ENCODE peak calls at places on chromosomes 2 and 18, in four cellular contexts. I, G, F and D are unnamed samples.

GRCh38 chr2:75464348-75464946 is 96.3 kb downstream of the EVA1A start:
- DNase-seq in G (peak; percentile 22), F (peak; percentile 59), I (no peak), D (no peak)

GRCh38 chr2:98739020-98739419 is 8.1 kb upstream of the MGAT4A start:
- DNase-seq in G (no peak), F (no peak), I (no peak), D (no peak)

GRCh38 chr18:42839408-42839807 is 276.1 kb downstream of the RIT2 start:
- DNase-seq in G (no peak), F (no peak), I (no peak), D (no peak)

GRCh38 chr2:231928481-231928880 is 2.3 kb upstream of the NPPC start:
- DNase-seq in F (no peak), I (peak; percentile 51), G (no peak), D (no peak)

GRCh38 chr18:13112982-13113381 is 105.6 kb upstream of the LDLRAD4 start:
- DNase-seq in I (peak; percentile 91), F (peak; percentile 42), G (peak; percentile 30), D (no peak)

GRCh38 chr2:127526940-127527804 is 883 bp upstream of the IWS1 start:
- DNase-seq in G (no peak), F (no peak), I (peak; percentile 58), D (peak; percentile 62)

GRCh38 chr2:455046-455705 is 167.3 kb upstream of the ALKAL2 start:
- DNase-seq in I (no peak), F (no peak), G (no peak), D (no peak)

GRCh38 chr2:3023531-3023930 is 354.1 kb downstream of the EIPR1 start:
- DNase-seq in F (no peak), G (no peak), I (no peak), D (no peak)

GRCh38 chr2:143575340-143575739 is 446.1 kb downstream of the ARHGAP15 start:
- DNase-seq in F (no peak), G (no peak), I (peak; percentile 46), D (no peak)

GRCh38 chr18:1002653-1003178 is 98.0 kb downstream of the ADCYAP1 start:
- DNase-seq in G (no peak), F (peak; percentile 87), I (no peak), D (no peak)

GRCh38 chr2:47072018-47072691 is 83.0 kb downstream of the STPG4 start:
- DNase-seq in I (peak; percentile 70), F (peak; percentile 86), G (peak; percentile 51), D (no peak)

GRCh38 chr2:23522726-23523410 is 137.9 kb downstream of the KLHL29 start:
- DNase-seq in G (no peak), F (no peak), I (no peak), D (no peak)

GRCh38 chr2:181779288-181779871 is 99.1 kb upstream of the NEUROD1 start:
- DNase-seq in G (no peak), I (no peak), F (no peak), D (no peak)